ENCODE peak calls at places on chromosomes 6 and 20, in ten cellular contexts. S, U, T, A, E, P, Z, F, O and D are unnamed samples.

GRCh38 chr6:123430966-123431365 is 205.8 kb downstream of the TRDN start:
- DNase-seq in S (no peak), U (no peak), T (no peak), A (no peak), E (no peak), P (no peak), Z (no peak), F (no peak), O (no peak), D (no peak)

GRCh38 chr20:46051556-46052323 is 22.7 kb downstream of the SLC12A5 start:
- DNase-seq in S (no peak), U (no peak), T (no peak), A (no peak), E (no peak), P (no peak), Z (no peak), F (no peak), O (no peak), D (peak)

GRCh38 chr20:23103284-23104018 is 17.3 kb upstream of the CD93 start:
- DNase-seq in S (no peak), U (no peak), T (peak), A (no peak), E (no peak), P (no peak), Z (no peak), F (no peak), O (peak), D (no peak)

GRCh38 chr6:153412519-153412918 is 281.4 kb upstream of the RGS17 start:
- DNase-seq in S (no peak), U (no peak), T (no peak), A (no peak), E (no peak), P (no peak), Z (no peak), F (no peak), O (no peak), D (no peak)

GRCh38 chr6:68632620-68633195 is 2.4 kb upstream of the ADGRB3 start:
- DNase-seq in S (no peak), U (no peak), T (no peak), A (no peak), E (no peak), P (no peak), Z (no peak), F (no peak), O (no peak), D (no peak)

GRCh38 chr6:90849686-90850085 is 262.8 kb upstream of the MAP3K7 start:
- DNase-seq in S (no peak), U (no peak), T (no peak), A (no peak), E (no peak), P (no peak), Z (no peak), F (no peak), O (no peak), D (no peak)

GRCh38 chr6:13679996-13680395 is 31.6 kb downstream of the RANBP9 start:
- DNase-seq in S (no peak), U (no peak), T (no peak), A (no peak), E (no peak), P (no peak), Z (no peak), F (no peak), O (no peak), D (no peak)

GRCh38 chr6:2579241-2579761 is 171.4 kb downstream of the MYLK4 start:
- DNase-seq in S (no peak), U (no peak), T (peak), A (peak), E (no peak), P (peak), Z (no peak), F (no peak), O (no peak), D (peak)

DNA sequence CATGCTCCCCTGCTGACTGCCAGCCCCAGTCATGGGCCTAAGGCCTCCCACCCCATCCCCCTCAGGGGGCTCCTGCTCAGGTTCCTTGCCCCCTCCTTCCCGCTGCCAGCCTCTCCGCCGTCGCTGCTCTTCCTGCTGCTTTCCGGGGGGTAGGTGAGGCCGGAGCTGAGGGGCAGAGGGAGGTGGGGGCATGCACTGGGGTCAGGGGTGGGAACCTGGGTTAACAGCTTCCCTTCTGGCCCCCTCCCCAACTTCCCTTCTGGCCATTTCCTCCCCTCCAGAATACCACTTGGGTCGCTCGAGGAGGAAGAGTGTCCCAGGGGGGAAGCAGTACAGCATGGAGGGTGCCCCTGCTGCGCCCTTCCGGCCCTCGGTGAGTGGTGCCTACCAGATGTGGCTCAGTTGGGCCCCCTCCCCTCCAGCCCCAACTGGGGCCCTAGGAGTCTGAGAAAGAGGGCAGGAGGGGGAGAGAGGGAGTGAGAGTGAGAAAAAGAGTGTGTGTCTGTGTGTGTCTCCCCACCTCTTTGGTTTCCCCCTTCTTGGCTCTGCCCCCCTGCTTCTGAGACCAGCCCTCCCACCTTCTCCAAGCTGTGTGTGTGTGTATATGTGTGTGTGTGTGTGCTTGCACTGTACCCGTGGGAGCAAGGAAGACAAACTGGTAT is 12.1 kb downstream of the SYNGAP1 start:
- DNase-seq in S (no peak), U (peak), T (no peak), A (no peak), E (no peak), P (peak), Z (no peak), F (no peak), O (peak), D (no peak)
- H3K4me3 ChIP-seq in S (no peak), U (peak), T (no peak), A (no peak), E (no peak), P (no peak), Z (no peak), F (no peak), O (peak), D (no peak)

GRCh38 chr20:31488171-31488570 is 13.1 kb downstream of the REM1 start:
- DNase-seq in S (no peak), U (no peak), T (no peak), A (no peak), E (no peak), P (no peak), Z (no peak), F (no peak), O (no peak), D (no peak)
- TF ChIP-seq POLR2AphosphoS5 in S (no peak), U (no peak), T (no peak), A (no peak), E (no peak), P (no peak), Z (no peak), F (no peak), O (no peak), D (no peak)

DNA sequence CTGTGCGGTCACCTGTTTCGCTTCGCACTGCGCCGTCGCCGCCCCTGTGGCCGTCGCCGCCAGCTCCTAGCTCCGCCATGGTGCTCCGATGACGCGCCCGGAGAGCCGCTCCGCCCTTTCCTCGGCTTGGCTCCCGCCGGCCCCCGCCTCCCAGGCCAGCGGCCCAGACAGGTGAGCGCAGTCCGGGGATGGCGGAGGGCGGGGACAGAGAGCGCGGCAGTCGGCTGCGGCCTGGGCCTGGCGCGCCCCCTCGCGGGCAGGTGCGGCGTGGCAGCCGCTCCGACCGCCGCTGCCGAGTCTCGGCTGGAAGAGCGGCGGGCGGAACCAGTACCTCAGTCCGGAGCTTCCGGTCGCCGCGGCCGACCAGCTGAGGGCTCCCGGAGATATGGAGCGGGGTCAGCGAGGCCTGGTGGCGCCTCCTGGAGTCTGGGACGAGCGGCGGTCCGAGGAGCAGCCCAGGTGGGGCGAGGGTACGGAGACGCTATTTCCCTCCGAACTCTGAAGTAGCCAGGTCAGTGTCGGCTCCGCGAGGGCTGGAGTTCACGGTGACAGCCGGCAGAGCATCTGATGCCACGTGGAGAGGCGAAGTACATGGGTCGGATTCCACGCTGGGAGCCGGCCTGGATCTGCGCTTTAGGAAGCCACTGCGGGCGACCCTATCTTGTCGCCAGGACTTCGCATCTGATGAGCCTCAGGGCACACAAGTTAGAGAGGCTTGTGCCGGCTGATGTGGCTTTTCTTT is at the start of gene MAP7:
- DNase-seq in S (peak), U (peak), T (peak), A (no peak), E (peak), P (peak), Z (peak), F (no peak), O (peak), D (peak)
- H3K4me3 ChIP-seq in S (peak), U (peak), T (peak), A (peak), E (peak), P (peak), Z (peak), F (peak), O (peak), D (peak)

GRCh38 chr6:158868122-158868480 is 48.9 kb upstream of the EZR start:
- DNase-seq in S (no peak), U (no peak), T (no peak), A (no peak), E (no peak), P (no peak), Z (no peak), F (no peak), O (no peak), D (no peak)
- TF ChIP-seq POLR2AphosphoS5 in S (no peak), U (no peak), T (no peak), A (no peak), E (no peak), P (no peak), Z (no peak), F (no peak), O (no peak), D (no peak)

DNA sequence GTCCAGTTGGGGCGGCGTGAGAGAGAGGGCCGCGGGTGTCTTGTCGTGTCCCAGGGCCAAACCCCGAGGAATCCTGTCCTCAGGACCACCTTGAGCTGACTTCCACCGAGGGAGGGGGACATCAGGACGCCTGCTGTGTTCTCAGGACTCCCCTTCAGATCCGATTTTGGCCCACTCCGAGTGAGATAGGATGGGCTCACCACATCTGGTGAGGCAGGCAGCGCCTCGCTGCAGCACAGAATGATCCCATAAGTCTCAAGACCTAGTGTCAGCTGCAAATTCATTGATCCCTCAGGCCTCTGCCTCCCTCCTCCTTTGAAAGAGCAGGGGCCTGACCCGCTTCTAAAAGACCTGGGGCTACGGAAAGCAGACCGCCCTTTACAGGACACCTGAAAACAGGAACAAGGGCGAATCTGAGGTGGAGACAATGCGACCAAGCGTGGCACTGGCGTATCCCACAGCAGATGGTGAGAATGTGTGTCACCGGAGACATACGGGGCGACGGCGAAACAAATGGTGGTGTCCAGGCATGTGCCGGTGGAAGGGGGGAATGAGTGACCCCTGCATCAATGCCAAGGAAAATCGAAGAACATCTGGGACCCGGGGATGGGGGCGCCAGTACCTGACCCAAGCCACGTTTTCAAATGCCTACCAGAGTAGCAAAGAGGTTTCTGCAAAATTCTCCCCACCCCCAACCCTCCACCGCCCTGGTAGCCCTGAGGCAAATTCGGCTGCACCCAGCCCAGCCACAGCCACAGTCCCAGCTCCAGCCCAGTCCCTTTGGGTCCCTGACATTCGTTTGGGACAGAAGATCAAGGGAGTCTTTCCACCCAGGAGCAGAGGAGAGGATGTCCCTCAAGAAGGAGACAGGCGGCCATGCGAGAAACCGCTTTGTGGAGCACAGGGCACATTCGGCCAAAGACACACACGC is 162.1 kb upstream of the ZNF337 start:
- DNase-seq in S (no peak), U (no peak), T (no peak), A (no peak), E (no peak), P (no peak), Z (no peak), F (no peak), O (peak), D (no peak)
- H3K4me3 ChIP-seq in S (no peak), U (peak), T (no peak), A (peak), E (peak), P (no peak), Z (no peak), F (peak), O (peak), D (no peak)

GRCh38 chr20:17614812-17615644 is 45.2 kb downstream of the DSTN start:
- DNase-seq in S (peak), U (no peak), T (no peak), A (no peak), E (peak), P (peak), Z (peak), F (no peak), O (peak), D (no peak)
- TF ChIP-seq POLR2AphosphoS5 in S (no peak), U (no peak), T (no peak), A (no peak), E (no peak), P (no peak), Z (no peak), F (no peak), O (no peak), D (no peak)

GRCh38 chr6:27374824-27375612 is 13.5 kb upstream of the ZNF391 start:
- DNase-seq in S (peak), U (peak), T (peak), A (peak), E (peak), P (peak), Z (peak), F (peak), O (peak), D (peak)

GRCh38 chr6:27370391-27370790 is 18.2 kb upstream of the ZNF391 start:
- DNase-seq in S (no peak), U (no peak), T (no peak), A (no peak), E (no peak), P (no peak), Z (no peak), F (no peak), O (no peak), D (no peak)

GRCh38 chr6:27375613-27376079 is 12.9 kb upstream of the ZNF391 start:
- DNase-seq in S (no peak), U (peak), T (no peak), A (no peak), E (no peak), P (no peak), Z (no peak), F (no peak), O (no peak), D (no peak)
- H3K4me3 ChIP-seq in S (peak), U (peak), T (no peak), A (peak), E (peak), P (no peak), Z (no peak), F (peak), O (peak), D (peak)